ENCODE peak calls at places on chromosomes 16 and 17, in ten cellular contexts. O is HuH-7.5; A is T-helper 2 cell; P is Ammon's horn; L is activated CD8-positive, alpha-beta T cell treated with anti-CD3 and anti-CD28 coated beads, Interleukin-2, amount 10 ng/mL, durations not matched to agents 7 days and 5 days; N is cardiac fibroblast; W is epithelial cell of esophagus; U is WTC11; G is NCI-H1105 treated with DMSO at 0.1 percent for 48 hours; X is stimulated activated CD4-positive, alpha-beta T cell treated with anti-CD3 and anti-CD28 coated beads, TNF-alpha, amount 100 ng/mL, for 48 hours. I is an unnamed sample.

GRCh38 chr16:16166085-16166484 is 57.2 kb downstream of the ABCC6 start:
- DNase-seq in O (no peak), A (no peak), P (no peak), L (no peak), N (no peak), W (no peak), U (no peak), G (no peak), X (no peak), I (no peak)

GRCh38 chr17:65916425-65916824 is 275.5 kb downstream of the CEP112 start:
- DNase-seq in O (no peak), A (no peak), P (no peak), L (no peak), N (no peak), W (no peak), U (no peak), G (no peak), X (no peak), I (no peak)

GRCh38 chr17:82574041-82574440 is 54.5 kb downstream of the FOXK2 start:
- DNase-seq in O (no peak), A (no peak), P (no peak), L (no peak), N (no peak), W (no peak), U (no peak), G (no peak), X (no peak), I (no peak)

GRCh38 chr16:56995136-56995805 is 5.9 kb downstream of the NLRC5 start:
- DNase-seq in O (no peak), A (no peak), P (no peak), L (no peak), N (no peak), W (no peak), U (no peak), G (no peak), X (no peak), I (no peak)

GRCh38 chr17:64063766-64064224 is 43.4 kb upstream of the ICAM2 start:
- DNase-seq in O (peak), A (peak), P (no peak), L (peak), N (peak), W (peak), U (peak), G (no peak), X (peak), I (no peak)

GRCh38 chr17:47929218-47930000 is 12.0 kb upstream of the PNPO start:
- DNase-seq in O (no peak), A (no peak), P (no peak), L (no peak), N (no peak), W (no peak), U (no peak), G (no peak), X (no peak), I (no peak)

GRCh38 chr17:33322063-33322462 is 29.0 kb upstream of the ASIC2 start:
- DNase-seq in O (no peak), A (no peak), P (peak), L (no peak), N (no peak), W (no peak), U (no peak), G (no peak), X (no peak), I (no peak)

GRCh38 chr17:19714542-19715411 is 1.6 kb downstream of the SLC47A2 start:
- DNase-seq in O (peak), A (no peak), P (no peak), L (no peak), N (no peak), W (no peak), U (no peak), G (peak), X (no peak), I (no peak)

GRCh38 chr16:72126429-72126765 is 32.8 kb downstream of the DHX38 start:
- DNase-seq in O (no peak), A (no peak), P (no peak), L (no peak), N (no peak), W (peak), U (no peak), G (no peak), X (no peak), I (no peak)

GRCh38 chr16:16143038-16143763 is 80.1 kb downstream of the ABCC6 start:
- DNase-seq in O (peak), A (no peak), P (no peak), L (peak), N (no peak), W (peak), U (peak), G (no peak), X (no peak), I (no peak)

GRCh38 chr17:72984925-72985322 is 107.6 kb downstream of the SLC39A11 start:
- DNase-seq in O (no peak), A (no peak), P (no peak), L (no peak), N (no peak), W (peak), U (no peak), G (no peak), X (no peak), I (peak)

GRCh38 chr17:31931781-31932180 is 5.0 kb upstream of the SUZ12 start:
- DNase-seq in O (no peak), A (no peak), P (no peak), L (no peak), N (no peak), W (peak), U (no peak), G (no peak), X (no peak), I (no peak)

GRCh38 chr16:51224317-51224716 is 73.2 kb upstream of the SALL1 start:
- DNase-seq in O (no peak), A (no peak), P (no peak), L (no peak), N (no peak), W (no peak), U (no peak), G (no peak), X (no peak), I (no peak)

I was measured in NCI-H226.